ENCODE peak calls at places on chromosomes 12 and 14, in eight cellular contexts. L is hepatocyte, G is endothelial cell of umbilical vein, V is AG09309, X is AG04450, T is fibroblast of villous mesenchyme, H is fibroblast of lung, Z is lower leg skin. P is an unnamed sample.

GRCh38 chr12:38544357-38545066 is 227.9 kb downstream of the ALG10B start:
- DNase-seq in L (no peak), G (no peak), V (no peak), X (no peak), T (no peak), H (no peak), Z (no peak), P (no peak)

GRCh38 chr14:43535231-43535838 is 971.7 kb downstream of the FSCB start:
- DNase-seq in L (no peak), G (no peak), V (no peak), X (no peak), T (no peak), H (no peak), Z (no peak), P (no peak)

GRCh38 chr12:117141097-117141898 is 42.1 kb upstream of the TESC start:
- DNase-seq in L (no peak), G (no peak), V (no peak), X (no peak), T (no peak), H (no peak), Z (no peak), P (no peak)

GRCh38 chr12:65615091-65615490 is 209.2 kb upstream of the HMGA2 start:
- DNase-seq in L (peak), G (no peak), V (peak), X (peak), T (peak), H (peak), Z (no peak), P (no peak)

GRCh38 chr14:60235440-60235839 is 13.6 kb upstream of the PPM1A start:
- DNase-seq in L (no peak), G (no peak), V (no peak), X (no peak), T (no peak), H (no peak), Z (no peak), P (no peak)

GRCh38 chr14:89207925-89208328 is 209.1 kb downstream of the FOXN3 start:
- DNase-seq in L (no peak), G (no peak), V (no peak), X (no peak), T (no peak), H (no peak), Z (no peak), P (no peak)

GRCh38 chr12:114912811-114913210 is 228.8 kb upstream of the TBX3 start:
- DNase-seq in L (no peak), G (no peak), V (no peak), X (no peak), T (no peak), H (no peak), Z (no peak), P (no peak)

GRCh38 chr14:91315844-91316267 is 71.4 kb upstream of the GPR68 start:
- DNase-seq in L (no peak), G (no peak), V (no peak), X (no peak), T (no peak), H (no peak), Z (no peak), P (no peak)

GRCh38 chr12:116201908-116202307 is 75.6 kb downstream of the MED13L start:
- DNase-seq in L (no peak), G (no peak), V (no peak), X (no peak), T (no peak), H (peak), Z (no peak), P (no peak)

GRCh38 chr12:87157791-87158190 is 871.4 kb downstream of the C12orf50 start:
- DNase-seq in L (peak), G (no peak), V (peak), X (peak), T (peak), H (peak), Z (no peak), P (peak)

GRCh38 chr12:30517320-30517719 is 178.3 kb downstream of the IPO8 start:
- DNase-seq in L (no peak), G (no peak), V (no peak), X (no peak), T (no peak), H (no peak), Z (no peak), P (no peak)

GRCh38 chr14:93970967-93971634 is 5.3 kb downstream of the ASB2 start:
- DNase-seq in L (no peak), G (no peak), V (no peak), X (no peak), T (peak), H (no peak), Z (no peak), P (no peak)

GRCh38 chr12:124006582-124007170 is 33.7 kb downstream of the ZNF664 start:
- DNase-seq in L (no peak), G (no peak), V (no peak), X (no peak), T (no peak), H (no peak), Z (peak), P (no peak)

GRCh38 chr12:24905431-24905830 is 43.5 kb downstream of the BCAT1 start:
- DNase-seq in L (no peak), G (no peak), V (no peak), X (no peak), T (peak), H (peak), Z (no peak), P (no peak)

GRCh38 chr12:67531519-67531918 is 117.0 kb upstream of the DYRK2 start:
- DNase-seq in L (no peak), G (no peak), V (no peak), X (no peak), T (no peak), H (no peak), Z (no peak), P (no peak)

GRCh38 chr12:63151898-63152700 is 1.1 kb upstream of the AVPR1A start:
- DNase-seq in L (peak), G (peak), V (no peak), X (peak), T (peak), H (peak), Z (no peak), P (no peak)

GRCh38 chr14:96626121-96626768 is 124.1 kb downstream of the PAPOLA start:
- DNase-seq in L (no peak), G (no peak), V (no peak), X (no peak), T (no peak), H (no peak), Z (peak), P (no peak)

GRCh38 chr12:100935929-100936328 is 141.4 kb downstream of the ANO4 start:
- DNase-seq in L (no peak), G (no peak), V (no peak), X (no peak), T (no peak), H (no peak), Z (no peak), P (no peak)
- H3K4me3 ChIP-seq in L (no peak), G (no peak), V (no peak), X (no peak), T (no peak), H (no peak), Z (no peak), P (no peak)

GRCh38 chr14:78445275-78445674 is 275.1 kb downstream of the NRXN3 start:
- DNase-seq in L (no peak), G (no peak), V (no peak), X (no peak), T (no peak), H (no peak), Z (no peak), P (no peak)

GRCh38 chr14:78443834-78444233 is 273.7 kb downstream of the NRXN3 start:
- DNase-seq in L (no peak), G (no peak), V (no peak), X (no peak), T (no peak), H (no peak), Z (no peak), P (no peak)

GRCh38 chr14:78450945-78451344 is 280.8 kb downstream of the NRXN3 start:
- DNase-seq in L (no peak), G (no peak), V (no peak), X (no peak), T (no peak), H (no peak), Z (no peak), P (no peak)

GRCh38 chr14:78446807-78447206 is 276.6 kb downstream of the NRXN3 start:
- DNase-seq in L (peak), G (peak), V (no peak), X (no peak), T (no peak), H (no peak), Z (no peak), P (no peak)

DNA sequence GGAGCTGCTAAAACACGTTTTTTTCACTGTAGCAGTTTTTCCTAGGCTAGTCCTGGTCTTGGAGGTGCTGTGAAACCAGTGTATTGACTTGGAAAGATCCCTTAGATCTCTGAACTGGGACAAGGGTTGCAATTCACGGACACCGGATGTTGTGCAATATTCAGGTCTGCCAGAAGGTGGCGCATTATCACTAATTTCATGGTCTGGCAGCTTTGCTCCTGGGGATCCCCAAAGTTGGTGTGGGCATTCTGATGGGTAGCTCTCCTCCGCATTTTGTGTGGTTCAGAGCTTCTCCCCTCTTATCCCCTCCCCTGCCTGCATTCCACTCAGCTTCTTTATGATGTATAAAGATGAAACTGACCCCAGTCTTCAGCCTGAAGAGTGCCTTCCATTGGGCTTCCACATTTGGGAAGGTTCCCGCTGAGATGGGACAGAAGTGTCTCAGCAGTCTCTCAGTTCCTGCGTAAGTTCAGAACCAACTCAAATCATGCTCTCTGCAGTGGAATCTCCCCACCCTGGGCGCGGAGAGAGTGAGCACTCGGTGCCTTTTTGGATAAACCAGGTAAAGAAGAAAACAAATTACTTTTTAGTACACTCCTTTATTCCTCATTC is 278.4 kb downstream of the NRXN3 start:
- DNase-seq in L (peak), G (peak), V (no peak), X (no peak), T (peak), H (peak), Z (no peak), P (no peak)
- TF ChIP-seq CTCF in L (peak), G (peak), V (peak), X (peak), T (peak), H (peak), Z (no peak), P (peak)

GRCh38 chr12:13254311-13254710 is 57.8 kb downstream of the EMP1 start:
- DNase-seq in L (no peak), G (no peak), V (no peak), X (no peak), T (no peak), H (no peak), Z (no peak), P (no peak)
- H3K4me3 ChIP-seq in L (no peak), G (no peak), V (no peak), X (no peak), T (no peak), H (no peak), Z (no peak), P (no peak)

GRCh38 chr14:104773505-104774452 is 20.8 kb downstream of the SIVA1 start:
- DNase-seq in L (no peak), G (no peak), V (no peak), X (no peak), T (no peak), H (no peak), Z (no peak), P (no peak)
- TF ChIP-seq CTCF in L (no peak), G (no peak), V (no peak), X (no peak), T (no peak), H (no peak), Z (no peak), P (no peak)

DNA sequence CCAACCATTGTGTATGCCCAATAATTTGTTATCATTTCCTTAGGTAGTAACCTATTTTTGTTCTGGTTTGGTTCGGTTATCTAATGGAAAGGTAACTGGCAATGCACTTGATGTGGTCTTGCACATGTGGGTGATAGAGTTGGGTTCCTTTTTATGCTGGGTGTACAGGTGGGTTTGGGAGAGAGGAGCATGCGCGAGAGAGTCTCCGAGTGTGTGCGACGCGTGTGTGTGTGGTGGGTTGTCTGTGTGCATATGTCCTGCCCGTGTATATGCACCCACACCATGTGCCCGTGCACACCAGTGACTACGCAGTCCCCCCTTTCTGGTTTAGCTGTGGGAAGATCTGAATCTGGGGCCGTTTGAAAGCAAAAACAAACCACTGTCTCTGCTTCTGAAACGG is 102.6 kb upstream of the FKBP4 start:
- DNase-seq in L (no peak), G (no peak), V (no peak), X (no peak), T (no peak), H (no peak), Z (peak), P (no peak)
- H3K4me3 ChIP-seq in L (no peak), G (no peak), V (no peak), X (no peak), T (no peak), H (no peak), Z (no peak), P (no peak)

GRCh38 chr14:75553761-75554160 is 24.7 kb upstream of the FLVCR2 start:
- DNase-seq in L (no peak), G (no peak), V (no peak), X (no peak), T (peak), H (no peak), Z (no peak), P (no peak)

GRCh38 chr14:75553157-75553556 is 25.3 kb upstream of the FLVCR2 start:
- DNase-seq in L (no peak), G (no peak), V (no peak), X (no peak), T (no peak), H (no peak), Z (no peak), P (no peak)

GRCh38 chr14:75548544-75548943 is 26.3 kb downstream of the BATF start:
- DNase-seq in L (no peak), G (no peak), V (no peak), X (no peak), T (peak), H (peak), Z (no peak), P (no peak)

GRCh38 chr14:75549169-75549568 is 26.9 kb downstream of the BATF start:
- DNase-seq in L (no peak), G (no peak), V (no peak), X (no peak), T (no peak), H (no peak), Z (no peak), P (no peak)

GRCh38 chr14:75551021-75551420 is 27.4 kb upstream of the FLVCR2 start:
- DNase-seq in L (no peak), G (no peak), V (no peak), X (no peak), T (no peak), H (no peak), Z (no peak), P (no peak)
- TF ChIP-seq CTCF in L (no peak), G (no peak), V (no peak), X (no peak), T (no peak), H (no peak), Z (no peak), P (no peak)

GRCh38 chr12:126033746-126034145 is 968.5 kb downstream of the AACS start:
- DNase-seq in L (peak), G (no peak), V (no peak), X (no peak), T (peak), H (no peak), Z (no peak), P (no peak)

GRCh38 chr12:126036348-126036747 is 971.1 kb downstream of the AACS start:
- DNase-seq in L (peak), G (no peak), V (no peak), X (no peak), T (no peak), H (no peak), Z (no peak), P (no peak)

GRCh38 chr12:126042286-126042685 is 977.1 kb downstream of the AACS start:
- DNase-seq in L (no peak), G (no peak), V (no peak), X (no peak), T (no peak), H (no peak), Z (no peak), P (no peak)

GRCh38 chr12:126040307-126040706 is 975.1 kb downstream of the AACS start:
- DNase-seq in L (no peak), G (no peak), V (no peak), X (no peak), T (no peak), H (no peak), Z (no peak), P (no peak)

GRCh38 chr12:126038434-126038833 is 973.2 kb downstream of the AACS start:
- DNase-seq in L (no peak), G (no peak), V (no peak), X (no peak), T (no peak), H (no peak), Z (no peak), P (no peak)
- H3K4me3 ChIP-seq in L (no peak), G (no peak), V (no peak), X (no peak), T (no peak), H (no peak), Z (no peak), P (no peak)